ENCODE peak calls at places on chromosomes 7 and 10, in six cellular contexts. O, H, L, R, X and B are unnamed samples.

GRCh38 chr7:17090751-17091150 is 207.7 kb upstream of the AHR start:
- DNase-seq in O (no peak), H (no peak), L (no peak), R (no peak), X (peak; percentile 76), B (peak; percentile 60)

GRCh38 chr10:127313996-127314700 is 117.8 kb upstream of the INSYN2A start:
- DNase-seq in O (no peak), H (no peak), L (no peak), R (no peak), X (no peak), B (no peak)

GRCh38 chr7:44599222-44599621 is 7.2 kb upstream of the OGDH start:
- DNase-seq in O (no peak), H (no peak), L (no peak), R (no peak), X (no peak), B (no peak)

GRCh38 chr10:109022417-109023049 is 900.8 kb downstream of the XPNPEP1 start:
- DNase-seq in O (no peak), H (no peak), L (no peak), R (no peak), X (no peak), B (no peak)

GRCh38 chr10:63003816-63004453 is 129.2 kb upstream of the NRBF2 start:
- DNase-seq in O (no peak), H (no peak), L (no peak), R (no peak), X (no peak), B (no peak)

GRCh38 chr10:74177140-74177677 is 26.2 kb downstream of the ADK start:
- DNase-seq in O (peak; percentile 66), H (no peak), L (no peak), R (peak; percentile 83), X (no peak), B (no peak)

GRCh38 chr10:14478201-14478600 is 147.5 kb upstream of the FRMD4A start:
- DNase-seq in O (no peak), H (no peak), L (no peak), R (no peak), X (no peak), B (no peak)

GRCh38 chr10:64159910-64160872 is 639.0 kb downstream of the REEP3 start:
- DNase-seq in O (no peak), H (no peak), L (no peak), R (no peak), X (no peak), B (no peak)

GRCh38 chr7:151313857-151314256 is 27.8 kb upstream of the NUB1 start:
- DNase-seq in O (no peak), H (no peak), L (no peak), R (no peak), X (no peak), B (peak; percentile 37)

GRCh38 chr7:24591152-24591551 is 17.9 kb downstream of the PALS2 start:
- DNase-seq in O (no peak), H (no peak), L (no peak), R (no peak), X (no peak), B (no peak)

GRCh38 chr10:87750001-87750651 is 67.9 kb downstream of the ATAD1 start:
- DNase-seq in O (no peak), H (no peak), L (no peak), R (no peak), X (peak; percentile 76), B (no peak)

GRCh38 chr7:116776610-116777289 is 85.6 kb upstream of the CAPZA2 start:
- DNase-seq in O (no peak), H (no peak), L (no peak), R (no peak), X (peak; percentile 54), B (no peak)

GRCh38 chr10:23053036-23053435 is 42.3 kb upstream of the MSRB2 start:
- DNase-seq in O (no peak), H (no peak), L (no peak), R (no peak), X (no peak), B (no peak)

GRCh38 chr7:30241767-30242166 is 42.6 kb upstream of the ZNRF2 start:
- DNase-seq in O (no peak), H (no peak), L (no peak), R (no peak), X (no peak), B (no peak)

GRCh38 chr10:48377751-48378585 is 71.5 kb downstream of the MAPK8 start:
- DNase-seq in O (no peak), H (no peak), L (no peak), R (no peak), X (no peak), B (no peak)

GRCh38 chr7:16309129-16309528 is 112.2 kb downstream of the CRPPA start:
- DNase-seq in O (no peak), H (no peak), L (no peak), R (no peak), X (no peak), B (no peak)

GRCh38 chr7:132328047-132328620 is 248.1 kb downstream of the PLXNA4 start:
- DNase-seq in O (no peak), H (no peak), L (no peak), R (no peak), X (no peak), B (no peak)

GRCh38 chr10:62946278-62946677 is 130.1 kb upstream of the EGR2 start:
- DNase-seq in O (no peak), H (no peak), L (no peak), R (no peak), X (no peak), B (no peak)

GRCh38 chr7:20310963-20311742 is 19.5 kb upstream of the ITGB8 start:
- DNase-seq in O (no peak), H (no peak), L (no peak), R (no peak), X (no peak), B (peak; percentile 59)

GRCh38 chr10:43260911-43261577 is 5.8 kb downstream of the RASGEF1A start:
- DNase-seq in O (no peak), H (no peak), L (no peak), R (peak; percentile 57), X (no peak), B (no peak)

GRCh38 chr10:44240766-44241165 is 144.1 kb downstream of the CXCL12 start:
- DNase-seq in O (no peak), H (no peak), L (no peak), R (no peak), X (no peak), B (no peak)

GRCh38 chr7:75921479-75921878 is 6.5 kb downstream of the POR start:
- DNase-seq in O (no peak), H (no peak), L (no peak), R (no peak), X (no peak), B (no peak)

GRCh38 chr10:45080321-45080720 is 79.6 kb downstream of the ZNF22 start:
- DNase-seq in O (no peak), H (no peak), L (no peak), R (no peak), X (no peak), B (no peak)

GRCh38 chr10:63553031-63553430 is 31.8 kb downstream of the REEP3 start:
- DNase-seq in O (no peak), H (no peak), L (no peak), R (no peak), X (peak; percentile 93), B (no peak)

GRCh38 chr7:93331706-93332105 is 99.5 kb downstream of the VPS50 start:
- DNase-seq in O (no peak), H (no peak), L (no peak), R (no peak), X (no peak), B (no peak)

GRCh38 chr10:130871406-130871805 is 440.1 kb downstream of the TCERG1L start:
- DNase-seq in O (no peak), H (no peak), L (no peak), R (no peak), X (no peak), B (no peak)

GRCh38 chr7:133386204-133386603 is 133.3 kb downstream of the EXOC4 start:
- DNase-seq in O (no peak), H (no peak), L (no peak), R (no peak), X (no peak), B (no peak)

GRCh38 chr7:41103331-41103730 is 599.6 kb downstream of the INHBA start:
- DNase-seq in O (no peak), H (no peak), L (no peak), R (no peak), X (no peak), B (peak; percentile 67)

GRCh38 chr7:3301831-3302618 is 973 bp downstream of the SDK1 start:
- DNase-seq in O (no peak), H (peak; percentile 26), L (no peak), R (no peak), X (no peak), B (peak; percentile 26)

GRCh38 chr10:103416436-103417147 is 20.2 kb downstream of the PDCD11 start:
- DNase-seq in O (peak; percentile 35), H (peak; percentile 56), L (peak; percentile 50), R (no peak), X (peak; percentile 24), B (peak; percentile 58)

GRCh38 chr10:23910296-23910695 is 298.6 kb upstream of the KIAA1217 start:
- DNase-seq in O (no peak), H (no peak), L (no peak), R (no peak), X (no peak), B (no peak)

GRCh38 chr7:66952343-66953043 is 31.5 kb downstream of the TMEM248 start:
- DNase-seq in O (no peak), H (no peak), L (no peak), R (no peak), X (no peak), B (peak; percentile 72)

GRCh38 chr7:126840869-126841268 is 411.9 kb downstream of the GRM8 start:
- DNase-seq in O (no peak), H (no peak), L (no peak), R (no peak), X (no peak), B (no peak)

GRCh38 chr7:50307368-50308012 is 3.0 kb downstream of the IKZF1 start:
- DNase-seq in O (peak; percentile 69), H (no peak), L (peak; percentile 75), R (no peak), X (no peak), B (no peak)

GRCh38 chr7:111855161-111855841 is 293.0 kb upstream of the IMMP2L start:
- DNase-seq in O (no peak), H (peak; percentile 21), L (no peak), R (no peak), X (peak; percentile 42), B (no peak)

GRCh38 chr7:77975672-77976480 is 177.3 kb downstream of the PHTF2 start:
- DNase-seq in O (no peak), H (no peak), L (no peak), R (no peak), X (no peak), B (no peak)

GRCh38 chr10:11209810-11210141 is 192.1 kb downstream of the CELF2 start:
- DNase-seq in O (no peak), H (no peak), L (no peak), R (no peak), X (no peak), B (no peak)

GRCh38 chr10:70991140-70992124 is 103.1 kb upstream of the PCBD1 start:
- DNase-seq in O (no peak), H (no peak), L (no peak), R (no peak), X (no peak), B (no peak)